ENCODE peak calls at places on chromosomes 3 and 15, in seven cellular contexts. One of them, this sample, is unnamed.

GRCh38 chr15:26073430-26074333 is 210.6 kb upstream of the ATP10A start:
- DNase-seq in H1: no peak
- DNase-seq in right atrium auricular region: no peak
- DNase-seq in fibroblast of lung: no peak
- DNase-seq in epithelial cell of esophagus: no peak
- DNase-seq in fibroblast of the aortic adventitia: no peak
- DNase-seq in psoas muscle: no peak
- DNase-seq in this sample: no peak

GRCh38 chr3:139654637-139655365 is 23.0 kb downstream of the NMNAT3 start:
- DNase-seq in H1: no peak
- DNase-seq in right atrium auricular region: no peak
- DNase-seq in fibroblast of lung: no peak
- DNase-seq in epithelial cell of esophagus: peak; percentile 71
- DNase-seq in fibroblast of the aortic adventitia: no peak
- DNase-seq in psoas muscle: no peak
- DNase-seq in this sample: no peak

GRCh38 chr3:44125241-44125640 is 116.4 kb upstream of the TOPAZ1 start:
- DNase-seq in H1: no peak
- DNase-seq in right atrium auricular region: no peak
- DNase-seq in fibroblast of lung: peak; percentile 11
- DNase-seq in epithelial cell of esophagus: no peak
- DNase-seq in fibroblast of the aortic adventitia: peak; percentile 48
- DNase-seq in psoas muscle: no peak
- DNase-seq in this sample: no peak

GRCh38 chr3:128458746-128459450 is 7.8 kb downstream of the DNAJB8 start:
- DNase-seq in H1: no peak
- DNase-seq in right atrium auricular region: no peak
- DNase-seq in fibroblast of lung: no peak
- DNase-seq in epithelial cell of esophagus: no peak
- DNase-seq in fibroblast of the aortic adventitia: no peak
- DNase-seq in psoas muscle: no peak
- DNase-seq in this sample: no peak

GRCh38 chr3:168248383-168249047 is 152.8 kb upstream of the GOLIM4 start:
- DNase-seq in H1: peak; percentile 65
- DNase-seq in right atrium auricular region: no peak
- DNase-seq in fibroblast of lung: peak; percentile 58
- DNase-seq in epithelial cell of esophagus: peak; percentile 37
- DNase-seq in fibroblast of the aortic adventitia: peak; percentile 25
- DNase-seq in psoas muscle: no peak
- DNase-seq in this sample: no peak

GRCh38 chr3:38332202-38332601 is 14.4 kb upstream of the XYLB start:
- DNase-seq in H1: no peak
- DNase-seq in right atrium auricular region: no peak
- DNase-seq in fibroblast of lung: no peak
- DNase-seq in epithelial cell of esophagus: no peak
- DNase-seq in fibroblast of the aortic adventitia: no peak
- DNase-seq in psoas muscle: no peak
- DNase-seq in this sample: no peak

GRCh38 chr3:134357261-134357913 is 16.9 kb downstream of the AMOTL2 start:
- DNase-seq in H1: no peak
- DNase-seq in right atrium auricular region: no peak
- DNase-seq in fibroblast of lung: no peak
- DNase-seq in epithelial cell of esophagus: no peak
- DNase-seq in fibroblast of the aortic adventitia: no peak
- DNase-seq in psoas muscle: no peak
- DNase-seq in this sample: no peak

GRCh38 chr3:164912916-164913315 is 165.4 kb downstream of the SI start:
- DNase-seq in H1: no peak
- DNase-seq in right atrium auricular region: no peak
- DNase-seq in fibroblast of lung: no peak
- DNase-seq in epithelial cell of esophagus: no peak
- DNase-seq in fibroblast of the aortic adventitia: no peak
- DNase-seq in psoas muscle: no peak
- DNase-seq in this sample: no peak

GRCh38 chr3:119690043-119690656 is 12.7 kb upstream of the CFAP91 start:
- DNase-seq in H1: no peak
- DNase-seq in right atrium auricular region: no peak
- DNase-seq in fibroblast of lung: peak; percentile 51
- DNase-seq in epithelial cell of esophagus: peak; percentile 29
- DNase-seq in fibroblast of the aortic adventitia: peak; percentile 44
- DNase-seq in psoas muscle: no peak
- DNase-seq in this sample: no peak

GRCh38 chr3:85592256-85592655 is 633.5 kb downstream of the CADM2 start:
- DNase-seq in H1: no peak
- DNase-seq in right atrium auricular region: no peak
- DNase-seq in fibroblast of lung: no peak
- DNase-seq in epithelial cell of esophagus: no peak
- DNase-seq in fibroblast of the aortic adventitia: no peak
- DNase-seq in psoas muscle: no peak
- DNase-seq in this sample: no peak

GRCh38 chr15:96334017-96334704 is 3.7 kb downstream of the NR2F2 start:
- DNase-seq in H1: peak; percentile 63
- DNase-seq in right atrium auricular region: no peak
- DNase-seq in fibroblast of lung: no peak
- DNase-seq in epithelial cell of esophagus: peak; percentile 32
- DNase-seq in fibroblast of the aortic adventitia: no peak
- DNase-seq in psoas muscle: no peak
- DNase-seq in this sample: no peak

GRCh38 chr15:82021992-82022391 is 23.8 kb downstream of the MEX3B start:
- DNase-seq in H1: no peak
- DNase-seq in right atrium auricular region: no peak
- DNase-seq in fibroblast of lung: peak; percentile 65
- DNase-seq in epithelial cell of esophagus: peak; percentile 85
- DNase-seq in fibroblast of the aortic adventitia: peak; percentile 16
- DNase-seq in psoas muscle: no peak
- DNase-seq in this sample: no peak

GRCh38 chr3:53269888-53270880 is 14.4 kb upstream of the TKT start:
- DNase-seq in H1: peak; percentile 74
- DNase-seq in right atrium auricular region: peak; percentile 97
- DNase-seq in fibroblast of lung: peak; percentile 98
- DNase-seq in epithelial cell of esophagus: peak; percentile 100
- DNase-seq in fibroblast of the aortic adventitia: peak; percentile 100
- DNase-seq in psoas muscle: peak; percentile 79
- DNase-seq in this sample: peak; percentile 93

GRCh38 chr3:8734137-8734878 is 706 bp downstream of the CAV3 start:
- DNase-seq in H1: no peak
- DNase-seq in right atrium auricular region: no peak
- DNase-seq in fibroblast of lung: no peak
- DNase-seq in epithelial cell of esophagus: no peak
- DNase-seq in fibroblast of the aortic adventitia: no peak
- DNase-seq in psoas muscle: peak; percentile 41
- DNase-seq in this sample: no peak

GRCh38 chr3:171833775-171834460 is 9.2 kb upstream of the TMEM212 start:
- DNase-seq in H1: no peak
- DNase-seq in right atrium auricular region: no peak
- DNase-seq in fibroblast of lung: peak; percentile 88
- DNase-seq in epithelial cell of esophagus: peak; percentile 51
- DNase-seq in fibroblast of the aortic adventitia: peak; percentile 74
- DNase-seq in psoas muscle: no peak
- DNase-seq in this sample: no peak

GRCh38 chr3:15241341-15241740 is 35.3 kb downstream of the CAPN7 start:
- DNase-seq in H1: no peak
- DNase-seq in right atrium auricular region: no peak
- DNase-seq in fibroblast of lung: no peak
- DNase-seq in epithelial cell of esophagus: peak; percentile 23
- DNase-seq in fibroblast of the aortic adventitia: peak; percentile 31
- DNase-seq in psoas muscle: peak; percentile 45
- DNase-seq in this sample: no peak
- TF ChIP-seq CTCF in H1: peak; percentile 39
- TF ChIP-seq CTCF in right atrium auricular region: no peak
- TF ChIP-seq CTCF in fibroblast of lung: peak; percentile 17
- TF ChIP-seq CTCF in epithelial cell of esophagus: peak; percentile 39
- TF ChIP-seq CTCF in fibroblast of the aortic adventitia: peak; percentile 22
- TF ChIP-seq CTCF in psoas muscle: peak; percentile 22
- TF ChIP-seq CTCF in this sample: no peak

GRCh38 chr3:72889310-72890165 is 1.7 kb downstream of the GXYLT2 start:
- DNase-seq in H1: no peak
- DNase-seq in right atrium auricular region: no peak
- DNase-seq in fibroblast of lung: no peak
- DNase-seq in epithelial cell of esophagus: no peak
- DNase-seq in fibroblast of the aortic adventitia: peak; percentile 16
- DNase-seq in psoas muscle: no peak
- DNase-seq in this sample: no peak
- H3K4me3 ChIP-seq in H1: no peak overlapping the region
- H3K4me3 ChIP-seq in right atrium auricular region: peak overlapping the region; percentile 51
- H3K4me3 ChIP-seq in fibroblast of lung: peak overlapping the region; percentile 72
- H3K4me3 ChIP-seq in epithelial cell of esophagus: no peak overlapping the region
- H3K4me3 ChIP-seq in fibroblast of the aortic adventitia: peak overlapping the region; percentile 77
- H3K4me3 ChIP-seq in psoas muscle: peak overlapping the region; percentile 66
- H3K4me3 ChIP-seq in this sample: peak overlapping the region; percentile 67

GRCh38 chr3:30349507-30349906 is 256.9 kb upstream of the TGFBR2 start:
- DNase-seq in H1: no peak
- DNase-seq in right atrium auricular region: no peak
- DNase-seq in fibroblast of lung: no peak
- DNase-seq in epithelial cell of esophagus: no peak
- DNase-seq in fibroblast of the aortic adventitia: no peak
- DNase-seq in psoas muscle: no peak
- DNase-seq in this sample: no peak
- TF ChIP-seq CTCF in H1: no peak
- TF ChIP-seq CTCF in right atrium auricular region: no peak
- TF ChIP-seq CTCF in fibroblast of lung: no peak
- TF ChIP-seq CTCF in epithelial cell of esophagus: no peak
- TF ChIP-seq CTCF in fibroblast of the aortic adventitia: no peak
- TF ChIP-seq CTCF in psoas muscle: no peak
- TF ChIP-seq CTCF in this sample: no peak

GRCh38 chr3:79018671-79019136 is 749.1 kb downstream of the ROBO1 start:
- DNase-seq in H1: peak; percentile 76
- DNase-seq in right atrium auricular region: peak; percentile 65
- DNase-seq in fibroblast of lung: peak; percentile 70
- DNase-seq in epithelial cell of esophagus: peak; percentile 79
- DNase-seq in fibroblast of the aortic adventitia: peak; percentile 61
- DNase-seq in psoas muscle: peak; percentile 67
- DNase-seq in this sample: no peak

GRCh38 chr3:79019137-79019923 is 748.5 kb downstream of the ROBO1 start:
- DNase-seq in H1: peak; percentile 83
- DNase-seq in right atrium auricular region: peak; percentile 84
- DNase-seq in fibroblast of lung: peak; percentile 93
- DNase-seq in epithelial cell of esophagus: peak; percentile 95
- DNase-seq in fibroblast of the aortic adventitia: peak; percentile 91
- DNase-seq in psoas muscle: peak; percentile 75
- DNase-seq in this sample: peak; percentile 67

GRCh38 chr3:79015854-79016253 is 751.9 kb downstream of the ROBO1 start:
- DNase-seq in H1: no peak
- DNase-seq in right atrium auricular region: no peak
- DNase-seq in fibroblast of lung: no peak
- DNase-seq in epithelial cell of esophagus: no peak
- DNase-seq in fibroblast of the aortic adventitia: no peak
- DNase-seq in psoas muscle: no peak
- DNase-seq in this sample: no peak

GRCh38 chr3:79019924-79020173 is 747.9 kb downstream of the ROBO1 start:
- DNase-seq in H1: no peak
- DNase-seq in right atrium auricular region: no peak
- DNase-seq in fibroblast of lung: no peak
- DNase-seq in epithelial cell of esophagus: no peak
- DNase-seq in fibroblast of the aortic adventitia: no peak
- DNase-seq in psoas muscle: no peak
- DNase-seq in this sample: no peak

GRCh38 chr3:79016587-79017380 is 751.0 kb downstream of the ROBO1 start:
- DNase-seq in H1: no peak
- DNase-seq in right atrium auricular region: no peak
- DNase-seq in fibroblast of lung: no peak
- DNase-seq in epithelial cell of esophagus: peak; percentile 30
- DNase-seq in fibroblast of the aortic adventitia: no peak
- DNase-seq in psoas muscle: no peak
- DNase-seq in this sample: no peak
- H3K4me3 ChIP-seq in H1: peak overlapping the region; percentile 85
- H3K4me3 ChIP-seq in right atrium auricular region: peak overlapping the region; percentile 68
- H3K4me3 ChIP-seq in fibroblast of lung: peak overlapping the region; percentile 92
- H3K4me3 ChIP-seq in epithelial cell of esophagus: peak overlapping the region; percentile 80
- H3K4me3 ChIP-seq in fibroblast of the aortic adventitia: peak overlapping the region; percentile 86
- H3K4me3 ChIP-seq in psoas muscle: peak overlapping the region; percentile 90
- H3K4me3 ChIP-seq in this sample: peak overlapping the region; percentile 79

GRCh38 chr3:101886626-101887025 is 37.3 kb downstream of the NFKBIZ start:
- DNase-seq in H1: no peak
- DNase-seq in right atrium auricular region: no peak
- DNase-seq in fibroblast of lung: no peak
- DNase-seq in epithelial cell of esophagus: peak; percentile 72
- DNase-seq in fibroblast of the aortic adventitia: no peak
- DNase-seq in psoas muscle: no peak
- DNase-seq in this sample: no peak
- TF ChIP-seq CTCF in H1: no peak
- TF ChIP-seq CTCF in right atrium auricular region: no peak
- TF ChIP-seq CTCF in fibroblast of lung: no peak
- TF ChIP-seq CTCF in epithelial cell of esophagus: no peak
- TF ChIP-seq CTCF in fibroblast of the aortic adventitia: no peak
- TF ChIP-seq CTCF in psoas muscle: no peak
- TF ChIP-seq CTCF in this sample: no peak